ENCODE peak calls at places on chromosome 5, in six cellular contexts. O is stomach, G is H1, R is ascending aorta, C is HCT116, W is heart right ventricle. P is an unnamed sample.

GRCh38 chr5:59466271-59466670 is 427.3 kb downstream of the PDE4D start:
- DNase-seq in O (no peak), G (no peak), R (no peak), C (no peak), W (no peak), P (no peak)

GRCh38 chr5:173327948-173328895 is at the start of gene STC2:
- DNase-seq in O (peak), G (peak), R (peak), C (peak), W (peak), P (peak)

GRCh38 chr5:172792693-172793570 is 21.9 kb upstream of the DUSP1 start:
- DNase-seq in O (no peak), G (no peak), R (peak), C (no peak), W (no peak), P (peak)

GRCh38 chr5:67648201-67648671 is 451.6 kb upstream of the CD180 start:
- DNase-seq in O (peak), G (no peak), R (peak), C (no peak), W (peak), P (peak)

GRCh38 chr5:160466889-160467554 is 45.4 kb downstream of the PTTG1 start:
- DNase-seq in O (no peak), G (no peak), R (no peak), C (no peak), W (no peak), P (no peak)

GRCh38 chr5:113043491-113043931 is 66.9 kb downstream of the DCP2 start:
- DNase-seq in O (no peak), G (peak), R (peak), C (no peak), W (peak), P (no peak)

GRCh38 chr5:75524591-75524990 is 12.9 kb downstream of the POLK start:
- DNase-seq in O (no peak), G (no peak), R (no peak), C (no peak), W (no peak), P (no peak)

GRCh38 chr5:152119091-152119490 is 194.4 kb upstream of the GLRA1 start:
- DNase-seq in O (no peak), G (no peak), R (no peak), C (no peak), W (no peak), P (no peak)

GRCh38 chr5:56585973-56586740 is 229.2 kb upstream of the MAP3K1 start:
- DNase-seq in O (no peak), G (no peak), R (peak), C (no peak), W (peak), P (peak)

GRCh38 chr5:81408496-81408895 is 14.6 kb upstream of the ACOT12 start:
- DNase-seq in O (no peak), G (no peak), R (no peak), C (no peak), W (no peak), P (no peak)

GRCh38 chr5:11261226-11261625 is 500.2 kb upstream of the DAP start:
- DNase-seq in O (no peak), G (no peak), R (no peak), C (no peak), W (no peak), P (no peak)

GRCh38 chr5:80656425-80656824 is 1.6 kb upstream of the DHFR start:
- DNase-seq in O (no peak), G (no peak), R (no peak), C (no peak), W (no peak), P (no peak)

GRCh38 chr5:113989278-113989912 is 372.5 kb upstream of the KCNN2 start:
- DNase-seq in O (no peak), G (no peak), R (no peak), C (no peak), W (no peak), P (no peak)

GRCh38 chr5:104361932-104362331 is 799.3 kb upstream of the NUDT12 start:
- DNase-seq in O (no peak), G (no peak), R (no peak), C (no peak), W (no peak), P (no peak)

GRCh38 chr5:95668728-95669127 is 14.1 kb downstream of the SPATA9 start:
- DNase-seq in O (no peak), G (no peak), R (no peak), C (no peak), W (no peak), P (no peak)

GRCh38 chr5:6583049-6583880 is 49.6 kb downstream of the NSUN2 start:
- DNase-seq in O (peak), G (peak), R (no peak), C (no peak), W (peak), P (no peak)

GRCh38 chr5:73182282-73182681 is 9.3 kb downstream of the TMEM174 start:
- DNase-seq in O (no peak), G (no peak), R (no peak), C (no peak), W (no peak), P (no peak)

GRCh38 chr5:139669681-139670368 is 21.7 kb downstream of the CXXC5 start:
- DNase-seq in O (peak), G (no peak), R (no peak), C (no peak), W (peak), P (no peak)

DNA sequence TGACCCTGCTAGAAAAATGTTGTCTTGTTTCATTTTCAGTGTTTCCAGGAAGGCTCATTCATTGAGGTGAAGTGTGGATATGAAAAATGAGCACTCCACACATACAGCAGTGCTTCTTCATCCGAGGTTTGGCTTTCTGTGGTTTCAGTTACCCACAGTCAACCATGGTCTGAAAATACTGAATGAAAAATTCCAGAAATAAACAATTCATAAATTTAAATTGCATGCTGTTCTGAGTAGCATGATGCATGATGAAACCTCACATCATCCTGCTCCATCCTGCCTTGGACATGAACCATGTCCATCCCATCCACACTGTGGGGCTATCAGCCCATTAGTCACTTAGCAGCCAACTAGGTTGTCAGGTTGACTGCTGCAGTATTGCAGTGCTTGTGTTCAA is 10.4 kb upstream of the SLC45A2 start:
- DNase-seq in O (no peak), G (no peak), R (no peak), C (no peak), W (no peak), P (no peak)
- TF ChIP-seq CTCF in O (no peak), G (no peak), R (no peak), C (no peak), W (no peak), P (no peak)

GRCh38 chr5:150108711-150109605 is 22.6 kb upstream of the CSF1R start:
- DNase-seq in O (peak), G (no peak), R (no peak), C (no peak), W (no peak), P (no peak)

GRCh38 chr5:150106669-150107068 is 20.3 kb upstream of the CSF1R start:
- DNase-seq in O (no peak), G (no peak), R (no peak), C (no peak), W (no peak), P (no peak)

GRCh38 chr5:150105898-150106615 is 19.7 kb upstream of the CSF1R start:
- DNase-seq in O (peak), G (no peak), R (no peak), C (no peak), W (no peak), P (no peak)

GRCh38 chr5:150109921-150110320 is 23.6 kb upstream of the CSF1R start:
- DNase-seq in O (no peak), G (no peak), R (no peak), C (peak), W (no peak), P (no peak)

GRCh38 chr5:150107909-150108447 is 21.6 kb upstream of the CSF1R start:
- DNase-seq in O (peak), G (no peak), R (no peak), C (no peak), W (no peak), P (no peak)
- H3K27ac ChIP-seq in O (no peak), G (no peak), R (no peak), C (no peak), W (no peak), P (no peak)

GRCh38 chr5:36356915-36357314 is 55.2 kb upstream of the RANBP3L start:
- DNase-seq in O (no peak), G (no peak), R (no peak), C (no peak), W (no peak), P (no peak)
- TF ChIP-seq CTCF in O (no peak), G (no peak), R (no peak), C (no peak), W (no peak), P (no peak)

DNA sequence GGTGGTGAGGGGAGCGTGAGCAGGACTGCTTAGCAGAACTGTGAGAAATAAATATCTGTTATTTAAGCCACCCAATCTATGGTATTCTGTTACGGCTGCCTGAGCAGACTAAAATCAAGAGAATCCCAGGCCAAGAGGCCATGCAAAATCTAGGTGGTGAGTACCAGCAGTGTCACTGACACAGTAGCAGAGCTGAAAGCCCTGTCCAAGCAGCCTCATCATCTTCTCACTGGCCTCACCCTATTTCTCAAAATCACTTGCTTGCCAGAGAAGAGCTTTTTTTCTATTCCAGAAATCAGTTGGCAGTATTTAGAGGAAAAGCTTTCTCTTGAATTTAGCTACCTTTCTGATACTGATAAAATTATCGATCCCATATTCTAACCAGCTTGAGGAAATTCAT is 68.0 kb downstream of the RETREG1 start:
- DNase-seq in O (no peak), G (no peak), R (no peak), C (no peak), W (no peak), P (no peak)
- H3K27ac ChIP-seq in O (no peak), G (no peak), R (no peak), C (no peak), W (peak), P (no peak)

DNA sequence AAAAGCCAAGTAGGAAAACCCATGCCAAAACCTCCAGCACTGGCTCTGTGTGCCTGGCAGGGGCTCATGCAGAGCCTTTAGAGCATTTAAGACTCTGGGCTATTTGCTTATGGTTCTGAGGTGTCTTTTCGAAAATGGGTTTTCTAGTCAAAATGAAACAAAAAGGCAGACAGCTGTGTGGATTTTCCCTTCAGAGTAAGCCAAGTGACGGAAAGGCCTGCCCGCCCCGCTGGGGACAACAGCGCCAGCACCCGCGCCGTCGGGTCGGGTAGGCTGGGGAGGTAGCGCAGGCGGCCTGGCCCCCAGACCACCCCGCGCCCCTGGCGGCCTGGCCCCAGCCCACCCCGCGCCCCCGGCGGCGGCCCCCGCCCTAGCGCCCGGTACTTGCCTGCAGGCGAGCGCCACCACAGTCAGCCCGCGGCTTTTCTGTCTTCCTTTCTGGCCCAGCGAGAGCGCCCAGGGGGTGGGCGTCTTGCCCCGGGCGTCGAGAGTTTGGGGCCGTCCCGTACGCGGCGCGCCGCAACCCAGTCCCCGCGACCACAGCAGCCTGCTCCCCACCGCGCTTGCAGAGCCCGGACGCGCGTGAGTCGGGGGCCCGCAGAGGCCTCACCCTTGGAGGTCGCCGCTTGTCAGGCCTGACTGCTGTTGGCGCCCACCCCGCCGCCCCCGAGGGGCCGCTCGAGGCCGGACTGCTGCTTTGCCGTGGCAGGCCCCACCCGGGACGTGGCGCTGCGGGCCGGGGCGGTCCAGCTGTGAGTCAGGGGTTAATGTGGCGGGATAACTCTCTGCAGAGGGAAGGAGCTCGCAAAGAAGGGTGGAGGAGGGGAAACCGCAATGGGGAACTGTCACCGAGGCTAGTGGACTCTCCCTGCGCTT is at the start of gene TICAM2:
- DNase-seq in O (peak), G (peak), R (peak), C (no peak), W (peak), P (peak)
- TF ChIP-seq CTCF in O (no peak), G (peak), R (peak), C (no peak), W (peak), P (peak)

GRCh38 chr5:54370982-54371381 is 60.6 kb upstream of the ARL15 start:
- DNase-seq in O (no peak), G (no peak), R (no peak), C (no peak), W (no peak), P (no peak)
- H3K27ac ChIP-seq in O (no peak), G (no peak), R (no peak), C (no peak), W (no peak), P (no peak)

DNA sequence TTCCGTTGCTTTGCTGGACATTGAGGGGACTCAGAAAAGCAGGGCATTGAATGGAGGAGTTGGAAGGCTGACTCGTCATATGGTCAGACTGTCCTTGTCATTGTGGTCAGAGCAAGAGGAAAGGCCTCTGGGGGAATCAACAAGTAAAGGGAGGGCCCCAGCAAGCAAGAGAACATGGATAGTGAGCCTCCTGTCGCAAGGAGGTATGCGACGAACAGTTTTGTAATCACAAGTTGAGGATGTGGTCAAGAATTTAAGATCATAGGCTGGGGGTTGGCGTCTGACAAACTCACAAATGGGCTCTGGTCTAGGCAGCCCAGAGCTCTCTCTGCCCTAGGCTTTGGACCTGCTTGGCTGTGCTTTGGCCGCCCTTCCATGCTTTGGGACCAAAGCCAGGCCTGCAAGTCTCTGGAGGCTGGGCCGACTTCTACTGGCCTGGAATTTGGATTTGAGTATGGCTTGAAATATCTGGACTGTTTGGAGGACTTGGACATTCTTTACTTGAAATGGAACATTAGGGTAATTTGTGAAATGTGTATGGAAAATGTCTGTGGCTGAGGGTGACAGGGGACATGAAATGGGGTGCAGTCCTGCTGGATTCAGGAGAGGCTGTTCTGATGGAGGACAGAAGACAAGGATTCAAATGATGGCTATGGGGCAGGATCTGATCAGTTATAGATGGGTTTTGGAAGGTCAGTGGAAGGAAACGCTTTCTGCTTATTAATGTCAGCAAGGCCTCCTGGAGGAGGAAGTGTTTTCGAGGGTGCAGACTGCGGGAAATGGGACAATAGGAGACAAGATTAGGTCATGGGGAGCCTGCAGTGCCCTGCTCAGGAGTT is 19.2 kb upstream of the NDST1 start:
- DNase-seq in O (peak), G (no peak), R (peak), C (no peak), W (peak), P (peak)
- TF ChIP-seq CTCF in O (no peak), G (no peak), R (no peak), C (no peak), W (no peak), P (no peak)

GRCh38 chr5:98206566-98206965 is 566.9 kb upstream of the RGMB start:
- DNase-seq in O (no peak), G (no peak), R (no peak), C (no peak), W (no peak), P (no peak)
- H3K27ac ChIP-seq in O (no peak), G (no peak), R (no peak), C (no peak), W (no peak), P (no peak)

GRCh38 chr5:134460551-134460950 is 48.9 kb upstream of the CDKN2AIPNL start:
- DNase-seq in O (no peak), G (no peak), R (no peak), C (no peak), W (no peak), P (no peak)
- TF ChIP-seq CTCF in O (no peak), G (no peak), R (no peak), C (no peak), W (no peak), P (no peak)

DNA sequence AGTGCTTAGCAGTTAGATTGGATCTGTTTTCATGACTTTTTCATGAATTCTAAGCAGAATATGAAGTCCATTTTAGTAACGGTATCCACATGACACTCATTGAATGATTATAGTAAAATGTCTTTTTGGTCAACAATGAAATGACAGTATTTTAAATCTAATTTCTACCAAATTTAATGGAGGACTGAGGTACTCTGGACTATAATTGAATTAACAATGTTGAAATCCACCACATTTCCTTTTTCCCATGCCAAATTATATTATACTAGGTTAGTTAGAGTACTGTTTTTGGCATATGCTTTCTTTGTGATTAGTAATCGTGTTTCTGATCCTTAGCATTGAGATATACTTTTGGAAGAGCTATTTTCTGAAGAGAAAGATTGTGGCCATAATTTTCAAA is 40.6 kb downstream of the CDC42SE2 start:
- DNase-seq in O (no peak), G (no peak), R (no peak), C (no peak), W (no peak), P (no peak)
- H3K27ac ChIP-seq in O (no peak), G (no peak), R (no peak), C (no peak), W (no peak), P (no peak)